ENCODE peak calls at places on chromosome 6, in eight cellular contexts. Q is ecto neural progenitor cell, E is RPMI7951, Z is iPS DF 19.7, X is fibroblast of pulmonary artery, A is kidney tubule cell, N is GM23248, Y is NCI-H446 treated with DMSO at 0.1 percent for 48 hours. I is an unnamed sample.
A peak's percentile ranks its signal among the peaks of the same experiment; 100 is the strongest.

GRCh38 chr6:108559097-108559883 is 1.4 kb upstream of the FOXO3 start:
- DNase-seq in X (peak; percentile 86), E (peak; percentile 89), A (peak; percentile 93), N (peak; percentile 94), Z (no peak), Q (peak; percentile 85), Y (peak; percentile 65), I (peak; percentile 82)

GRCh38 chr6:15421945-15422733 is 176.3 kb downstream of the JARID2 start:
- DNase-seq in X (no peak), Z (no peak), N (no peak), A (peak; percentile 72), E (no peak), Y (no peak), Q (no peak), I (no peak)

GRCh38 chr6:105601541-105602174 is 198.8 kb upstream of the PREP start:
- DNase-seq in N (peak; percentile 99), Z (no peak), X (peak; percentile 98), Y (no peak), Q (no peak), E (peak; percentile 99), A (peak; percentile 72), I (peak; percentile 65)

GRCh38 chr6:170177383-170178265 is 113.3 kb downstream of the DLL1 start:
- DNase-seq in A (no peak), N (no peak), E (peak; percentile 35), Y (no peak), Z (no peak), X (no peak), Q (peak; percentile 44), I (no peak)

GRCh38 chr6:135179920-135180457 is 1.1 kb upstream of the MYB start:
- DNase-seq in Y (no peak), Z (no peak), N (peak; percentile 53), E (no peak), X (no peak), Q (no peak), A (no peak), I (no peak)

GRCh38 chr6:33343953-33344611 is 26.5 kb upstream of the ZBTB22 start:
- DNase-seq in Y (no peak), X (no peak), E (no peak), Z (no peak), A (no peak), Q (no peak), N (no peak), I (no peak)

GRCh38 chr6:97626586-97627441 is 343.8 kb upstream of the MMS22L start:
- DNase-seq in Y (peak; percentile 58), Z (no peak), X (no peak), A (no peak), Q (no peak), N (peak; percentile 64), E (peak; percentile 17), I (no peak)

GRCh38 chr6:167799033-167799933 is 27.4 kb upstream of the AFDN start:
- DNase-seq in A (peak; percentile 48), Z (no peak), X (peak; percentile 60), Y (peak; percentile 90), E (peak; percentile 60), N (peak; percentile 22), Q (no peak), I (no peak)

GRCh38 chr6:3612341-3613041 is 139.0 kb downstream of the PXDC1 start:
- DNase-seq in N (peak; percentile 97), Y (peak; percentile 77), Z (no peak), Q (peak; percentile 22), A (peak; percentile 78), X (peak; percentile 81), E (peak; percentile 89), I (peak; percentile 92)

GRCh38 chr6:14831922-14832321 is 413.9 kb upstream of the JARID2 start:
- DNase-seq in X (no peak), E (no peak), N (no peak), Q (no peak), A (no peak), Z (no peak), Y (no peak), I (no peak)

GRCh38 chr6:163415620-163416379 is 1.3 kb downstream of the QKI start:
- DNase-seq in Z (no peak), N (peak; percentile 83), E (peak; percentile 50), Y (no peak), Q (no peak), X (peak; percentile 62), A (peak; percentile 59), I (peak; percentile 24)

GRCh38 chr6:142387997-142388815 is 86.4 kb downstream of the ADGRG6 start:
- DNase-seq in E (peak; percentile 49), X (peak; percentile 82), Q (no peak), A (peak; percentile 63), Y (peak; percentile 9), N (peak; percentile 73), Z (no peak), I (no peak)

GRCh38 chr6:1024587-1024986 is 287.3 kb upstream of the FOXQ1 start:
- DNase-seq in Q (no peak), Y (no peak), Z (no peak), X (no peak), N (peak; percentile 93), E (peak; percentile 77), A (peak; percentile 46), I (no peak)

GRCh38 chr6:53603381-53604121 is 58.6 kb upstream of the GCLC start:
- DNase-seq in Z (no peak), Q (no peak), Y (peak; percentile 55), N (peak; percentile 38), X (peak; percentile 11), E (no peak), A (peak; percentile 25), I (no peak)

GRCh38 chr6:169251822-169252804 is 1.5 kb downstream of the THBS2 start:
- DNase-seq in A (no peak), N (peak; percentile 49), E (no peak), Z (no peak), Q (no peak), Y (no peak), X (no peak), I (no peak)

GRCh38 chr6:34563513-34563870 is 7.4 kb upstream of the SPDEF start:
- DNase-seq in N (no peak), A (no peak), Z (no peak), E (no peak), Q (no peak), Y (no peak), X (no peak), I (no peak)

GRCh38 chr6:31651602-31652191 is 764 bp downstream of the BAG6 start:
- DNase-seq in Q (no peak), Z (no peak), E (peak; percentile 81), N (peak; percentile 91), A (peak; percentile 87), X (peak; percentile 81), Y (peak; percentile 67), I (peak; percentile 65)

GRCh38 chr6:105257350-105257749 is 77.5 kb upstream of the POPDC3 start:
- DNase-seq in N (no peak), E (no peak), Z (no peak), Y (no peak), A (no peak), Q (no peak), X (no peak), I (no peak)

GRCh38 chr6:12875061-12875460 is 158.5 kb downstream of the PHACTR1 start:
- DNase-seq in A (peak; percentile 36), Q (no peak), X (peak; percentile 8), N (peak; percentile 92), Z (no peak), Y (no peak), E (peak; percentile 74), I (no peak)

GRCh38 chr6:142384455-142385332 is 82.9 kb downstream of the ADGRG6 start:
- DNase-seq in N (peak; percentile 81), Q (no peak), Z (no peak), E (peak; percentile 40), Y (no peak), A (peak; percentile 30), X (no peak), I (no peak)

GRCh38 chr6:160041608-160042007 is 72.7 kb downstream of the IGF2R start:
- DNase-seq in Z (no peak), E (peak; percentile 70), Q (no peak), N (peak; percentile 74), Y (peak; percentile 35), X (peak; percentile 73), A (peak; percentile 27), I (peak; percentile 64)

GRCh38 chr6:74369556-74369993 is 673.6 kb downstream of the CD109 start:
- DNase-seq in Q (no peak), Z (no peak), A (no peak), X (peak; percentile 84), Y (no peak), E (peak; percentile 23), N (peak; percentile 91), I (peak; percentile 68)

GRCh38 chr6:17612048-17612447 is 11.9 kb downstream of the FAM8A1 start:
- DNase-seq in A (no peak), Z (no peak), E (no peak), Q (no peak), X (no peak), N (no peak), Y (no peak), I (no peak)

GRCh38 chr6:36809933-36810844 is 29.1 kb downstream of the CPNE5 start:
- DNase-seq in Z (no peak), A (no peak), Q (no peak), Y (no peak), N (no peak), E (no peak), X (no peak), I (no peak)

GRCh38 chr6:79797912-79798311 is 149.4 kb downstream of the ELOVL4 start:
- DNase-seq in Q (no peak), N (no peak), A (no peak), E (no peak), X (no peak), Z (no peak), Y (no peak), I (no peak)

GRCh38 chr6:148313483-148313882 is 29.2 kb upstream of the SASH1 start:
- DNase-seq in A (no peak), Z (no peak), E (no peak), N (no peak), Y (no peak), X (no peak), Q (no peak), I (no peak)

GRCh38 chr6:110682460-110682853 is 132.8 kb downstream of the CDK19 start:
- DNase-seq in Y (peak; percentile 38), E (peak; percentile 76), N (peak; percentile 82), X (peak; percentile 88), A (peak; percentile 86), Z (no peak), Q (no peak), I (peak; percentile 52)

GRCh38 chr6:37049990-37050853 is 44.8 kb downstream of the FGD2 start:
- DNase-seq in X (no peak), Z (no peak), Q (no peak), E (no peak), Y (no peak), N (no peak), A (no peak), I (no peak)

I was measured in NCI-H226.